ENCODE peak calls at places on chromosomes 1 and 21, in five cellular contexts. D is activated T-helper 1 cell treated with Interleukin-2 at 50 U/mL for 16 hours, A is head of caudate nucleus, C is dorsolateral prefrontal cortex, U is DMS79 treated with DMSO at 0.1 percent for 48 hours. Z is an unnamed sample.
A peak's percentile ranks its signal among the peaks of the same experiment; 100 is the strongest.

GRCh38 chr1:231124746-231125145 is 37.1 kb upstream of the TRIM67 start:
- DNase-seq in D (no peak), A (peak; percentile 19), C (no peak), U (no peak), Z (no peak)

GRCh38 chr1:226656201-226656600 is 82.9 kb downstream of the ITPKB start:
- DNase-seq in D (no peak), A (no peak), C (no peak), U (peak; percentile 97), Z (no peak)

GRCh38 chr1:20511518-20512428 is 3.8 kb upstream of the MUL1 start:
- DNase-seq in D (no peak), A (no peak), C (no peak), U (no peak), Z (no peak)

GRCh38 chr21:42539342-42539741 is 25.7 kb downstream of the SLC37A1 start:
- DNase-seq in D (no peak), A (no peak), C (no peak), U (no peak), Z (no peak)

GRCh38 chr1:7719468-7720104 is 51.5 kb upstream of the VAMP3 start:
- DNase-seq in D (no peak), A (no peak), C (no peak), U (no peak), Z (no peak)

GRCh38 chr1:19476440-19477190 is 8.7 kb downstream of the CAPZB start:
- DNase-seq in D (no peak), A (no peak), C (no peak), U (no peak), Z (no peak)

GRCh38 chr1:94621392-94621791 is 79.8 kb upstream of the F3 start:
- DNase-seq in D (no peak), A (no peak), C (no peak), U (no peak), Z (peak; percentile 97)

GRCh38 chr1:87398644-87399043 is 70.0 kb downstream of the LMO4 start:
- DNase-seq in D (no peak), A (no peak), C (no peak), U (no peak), Z (peak; percentile 87)

GRCh38 chr1:203858055-203858454 is 3.3 kb upstream of the SNRPE start:
- DNase-seq in D (no peak), A (no peak), C (no peak), U (no peak), Z (peak; percentile 74)

GRCh38 chr1:19220080-19220846 is 10.2 kb upstream of the UBR4 start:
- DNase-seq in D (no peak), A (no peak), C (no peak), U (no peak), Z (no peak)